ENCODE peak calls at places on chromosomes 12 and 14, in eight cellular contexts. E is suprapubic skin, L is Panc1, O is adrenal gland, V is brain microvascular endothelial cell, X is OCI-LY7, U is GM12865, Z is HCT116. F is an unnamed sample.

GRCh38 chr12:117836999-117837736 is 131.6 kb downstream of the KSR2 start:
- DNase-seq in E (peak; percentile 87), L (no peak), O (peak; percentile 78), V (peak; percentile 79), X (peak; percentile 66), U (peak; percentile 72), Z (peak; percentile 39), F (peak; percentile 61)

GRCh38 chr14:73789996-73790581 is 61.5 kb upstream of the PTGR2 start:
- DNase-seq in E (peak; percentile 86), L (no peak), O (peak; percentile 54), V (peak; percentile 93), X (no peak), U (no peak), Z (no peak), F (no peak)

GRCh38 chr14:94164685-94165431 is 9.3 kb upstream of the PPP4R4 start:
- DNase-seq in E (no peak), L (no peak), O (no peak), V (no peak), X (no peak), U (no peak), Z (no peak), F (no peak)

GRCh38 chr14:95915326-95915725 is 38.7 kb downstream of the TUNAR start:
- DNase-seq in E (no peak), L (no peak), O (no peak), V (no peak), X (no peak), U (no peak), Z (no peak), F (no peak)

GRCh38 chr14:69924181-69924580 is 45.0 kb downstream of the SMOC1 start:
- DNase-seq in E (no peak), L (no peak), O (no peak), V (no peak), X (no peak), U (no peak), Z (no peak), F (no peak)

GRCh38 chr12:4562034-4562657 is at the start of gene DYRK4:
- DNase-seq in E (peak; percentile 74), L (no peak), O (peak; percentile 73), V (peak; percentile 65), X (no peak), U (no peak), Z (no peak), F (no peak)

GRCh38 chr12:43317156-43317555 is 234.8 kb downstream of the ADAMTS20 start:
- DNase-seq in E (no peak), L (no peak), O (no peak), V (no peak), X (no peak), U (no peak), Z (no peak), F (no peak)

GRCh38 chr14:75274899-75275569 is 3.6 kb upstream of the FOS start:
- DNase-seq in E (peak; percentile 82), L (no peak), O (peak; percentile 64), V (peak; percentile 72), X (peak; percentile 48), U (peak; percentile 64), Z (no peak), F (no peak)

GRCh38 chr12:65602191-65602578 is 222.1 kb upstream of the HMGA2 start:
- DNase-seq in E (no peak), L (no peak), O (no peak), V (no peak), X (no peak), U (no peak), Z (no peak), F (no peak)

GRCh38 chr12:65536876-65537661 is 258.6 kb downstream of the MSRB3 start:
- DNase-seq in E (no peak), L (peak; percentile 82), O (peak; percentile 15), V (peak; percentile 100), X (no peak), U (peak; percentile 54), Z (peak; percentile 100), F (no peak)

GRCh38 chr12:4407136-4407535 is 27.6 kb upstream of the FGF23 start:
- DNase-seq in E (no peak), L (no peak), O (no peak), V (no peak), X (no peak), U (no peak), Z (no peak), F (no peak)

GRCh38 chr12:48781750-48782456 is 7.0 kb downstream of the ADCY6 start:
- DNase-seq in E (no peak), L (no peak), O (no peak), V (no peak), X (no peak), U (no peak), Z (no peak), F (no peak)

DNA sequence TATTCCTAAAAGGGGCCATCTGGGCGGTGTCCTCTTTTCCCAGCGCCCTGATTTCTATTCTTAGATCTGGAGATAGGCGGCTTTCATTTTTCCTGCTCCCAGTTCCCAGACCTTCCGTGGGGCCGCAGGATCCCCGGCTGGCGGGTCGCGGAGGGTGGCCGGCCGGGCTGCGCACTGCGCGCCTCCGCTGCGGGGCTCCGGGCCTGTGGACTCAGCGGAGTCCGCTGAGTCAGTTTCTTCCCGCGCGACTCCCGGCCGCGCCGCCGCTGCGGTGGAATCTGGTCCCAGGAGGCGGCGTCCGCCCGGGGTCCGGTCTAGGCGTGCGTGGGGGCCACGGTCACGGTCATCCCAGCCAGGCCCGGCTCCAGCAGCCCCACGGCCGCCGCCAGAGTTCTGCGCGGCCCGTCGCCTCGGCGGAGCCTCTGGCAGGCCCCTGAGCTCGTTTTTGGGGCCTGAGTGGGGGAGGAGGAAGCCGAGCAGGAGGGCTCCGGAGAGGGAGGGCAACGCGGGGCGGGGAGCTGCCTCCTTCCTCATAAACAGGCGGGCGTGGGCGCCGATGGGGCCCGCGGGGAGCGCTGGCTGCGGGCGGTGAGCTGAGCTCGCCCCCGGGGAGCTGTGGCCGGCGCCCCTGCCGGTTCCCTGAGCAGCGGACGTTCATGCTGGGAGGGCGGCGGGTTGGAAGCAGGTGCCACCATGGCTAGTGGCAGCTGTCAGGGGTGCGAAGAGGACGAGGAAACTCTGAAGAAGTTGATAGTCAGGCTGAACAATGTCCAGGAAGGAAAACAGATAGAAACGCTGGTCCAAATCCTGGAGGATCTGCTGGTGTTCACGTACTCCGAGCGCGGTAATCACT is at the start of gene LRRK2:
- DNase-seq in E (peak; percentile 86), L (no peak), O (peak; percentile 88), V (peak; percentile 1), X (peak; percentile 93), U (peak; percentile 76), Z (no peak), F (peak; percentile 20)
- TF ChIP-seq CTCF in E (no peak), L (no peak), O (peak; percentile 6), V (no peak), X (peak; percentile 26), U (peak; percentile 10), Z (no peak), F (no peak)

GRCh38 chr14:39006721-39007410 is 96.2 kb downstream of the SEC23A start:
- DNase-seq in E (no peak), L (no peak), O (no peak), V (no peak), X (no peak), U (no peak), Z (no peak), F (no peak)

GRCh38 chr14:38999949-39000348 is 103.1 kb downstream of the SEC23A start:
- DNase-seq in E (no peak), L (no peak), O (no peak), V (no peak), X (no peak), U (no peak), Z (no peak), F (no peak)

DNA sequence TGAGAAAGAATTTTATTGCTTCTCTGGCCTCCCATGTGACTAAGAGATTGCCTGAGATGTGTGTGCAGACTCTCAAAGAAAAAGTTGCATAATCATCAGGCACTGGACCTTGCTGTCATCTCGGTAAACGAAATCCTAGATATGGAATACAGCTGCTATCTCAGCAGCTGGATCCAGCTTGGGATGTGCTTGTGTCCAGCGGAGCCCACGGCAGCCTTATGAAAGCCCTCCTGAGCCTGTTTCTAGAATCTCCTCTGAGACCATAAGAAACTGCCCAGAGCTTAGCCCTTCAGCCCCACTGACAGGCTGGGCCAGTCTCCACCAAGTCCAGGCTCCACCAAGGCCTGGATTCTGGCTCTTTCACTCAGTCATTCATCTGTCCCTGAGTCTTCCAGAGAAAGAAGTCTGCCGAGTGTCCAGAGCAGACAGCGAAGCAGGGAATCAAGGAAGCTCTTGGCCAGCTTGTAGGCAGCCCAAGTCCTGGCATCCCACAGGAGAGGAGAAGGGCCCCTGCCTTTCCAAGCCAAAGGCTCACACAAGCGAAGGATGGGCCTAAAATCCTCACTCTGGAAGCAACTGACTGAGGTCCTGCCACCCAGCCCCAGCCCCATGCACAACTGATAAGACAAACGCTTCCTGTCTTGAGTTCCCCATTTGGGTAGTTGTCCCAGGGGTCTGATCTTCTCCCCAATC is 97.8 kb downstream of the SEC23A start:
- DNase-seq in E (no peak), L (no peak), O (no peak), V (no peak), X (no peak), U (no peak), Z (no peak), F (no peak)
- TF ChIP-seq CTCF in E (no peak), L (no peak), O (no peak), V (no peak), X (no peak), U (no peak), Z (no peak), F (no peak)

GRCh38 chr12:20040194-20040593 is 328.1 kb upstream of the PDE3A start:
- DNase-seq in E (no peak), L (no peak), O (no peak), V (no peak), X (no peak), U (no peak), Z (no peak), F (no peak)
- TF ChIP-seq CTCF in E (no peak), L (no peak), O (no peak), V (no peak), X (no peak), U (no peak), Z (no peak), F (no peak)

GRCh38 chr12:125454786-125455450 is 389.7 kb downstream of the AACS start:
- DNase-seq in E (no peak), L (no peak), O (no peak), V (no peak), X (no peak), U (no peak), Z (no peak), F (no peak)

GRCh38 chr12:125453751-125454150 is 388.5 kb downstream of the AACS start:
- DNase-seq in E (no peak), L (no peak), O (no peak), V (no peak), X (no peak), U (no peak), Z (no peak), F (no peak)

GRCh38 chr12:125451408-125451807 is 386.2 kb downstream of the AACS start:
- DNase-seq in E (no peak), L (no peak), O (no peak), V (no peak), X (no peak), U (no peak), Z (no peak), F (no peak)

GRCh38 chr12:125455556-125455955 is 390.3 kb downstream of the AACS start:
- DNase-seq in E (no peak), L (no peak), O (no peak), V (no peak), X (peak; percentile 13), U (no peak), Z (no peak), F (no peak)
- TF ChIP-seq CTCF in E (no peak), L (no peak), O (no peak), V (no peak), X (peak; percentile 61), U (no peak), Z (no peak), F (peak; percentile 54)

GRCh38 chr14:21241218-21241819 is 27.9 kb downstream of the HNRNPC start:
- DNase-seq in E (no peak), L (no peak), O (no peak), V (no peak), X (peak; percentile 43), U (no peak), Z (no peak), F (no peak)
- TF ChIP-seq CTCF in E (peak; percentile 23), L (peak; percentile 41), O (peak; percentile 28), V (no peak), X (peak; percentile 80), U (peak; percentile 25), Z (no peak), F (peak; percentile 37)

F was measured in D721Med.